ENCODE peak calls at places on chromosome 2, in four cellular contexts. B is neuronal stem cell, F is IMR-90, I is mesenchymal stem cell. X is an unnamed sample.

GRCh38 chr2:190409616-190410015 is 1.5 kb downstream of the MFSD6 start:
- DNase-seq in B (no peak), F (no peak), I (no peak), X (no peak)

GRCh38 chr2:161112885-161113284 is 47.3 kb upstream of the TANK start:
- DNase-seq in B (no peak), F (no peak), I (no peak), X (no peak)

GRCh38 chr2:161321944-161322343 is 13.7 kb downstream of the PSMD14 start:
- DNase-seq in B (no peak), F (no peak), I (no peak), X (no peak)

GRCh38 chr2:55014962-55015939 is 35.0 kb downstream of the RTN4 start:
- DNase-seq in B (no peak), F (peak), I (peak), X (no peak)

GRCh38 chr2:196354186-196354585 is 182.8 kb upstream of the STK17B start:
- DNase-seq in B (no peak), F (no peak), I (no peak), X (no peak)

GRCh38 chr2:86025229-86025820 is 80.4 kb downstream of the POLR1A start:
- DNase-seq in B (no peak), F (no peak), I (no peak), X (no peak)

GRCh38 chr2:160076935-160077334 is 14.5 kb upstream of the PLA2R1 start:
- DNase-seq in B (no peak), F (no peak), I (no peak), X (no peak)

GRCh38 chr2:64210816-64211215 is 66.6 kb upstream of the PELI1 start:
- DNase-seq in B (no peak), F (no peak), I (no peak), X (no peak)

GRCh38 chr2:117980783-117981676 is 32.8 kb downstream of the CCDC93 start:
- DNase-seq in B (no peak), F (peak), I (peak), X (no peak)

GRCh38 chr2:3535794-3536681 is 16.7 kb upstream of the ADI1 start:
- DNase-seq in B (no peak), F (peak), I (peak), X (no peak)
- H3K4me2 ChIP-seq in B (no peak), F (peak), I (peak), X (no peak)

GRCh38 chr2:57429821-57430220 is 616.8 kb upstream of the VRK2 start:
- DNase-seq in B (no peak), F (no peak), I (no peak), X (no peak)

GRCh38 chr2:57432528-57432927 is 614.1 kb upstream of the VRK2 start:
- DNase-seq in B (no peak), F (no peak), I (peak), X (no peak)

GRCh38 chr2:57437077-57437476 is 609.5 kb upstream of the VRK2 start:
- DNase-seq in B (no peak), F (no peak), I (no peak), X (no peak)

GRCh38 chr2:57434429-57434828 is 612.2 kb upstream of the VRK2 start:
- DNase-seq in B (no peak), F (no peak), I (no peak), X (no peak)

DNA sequence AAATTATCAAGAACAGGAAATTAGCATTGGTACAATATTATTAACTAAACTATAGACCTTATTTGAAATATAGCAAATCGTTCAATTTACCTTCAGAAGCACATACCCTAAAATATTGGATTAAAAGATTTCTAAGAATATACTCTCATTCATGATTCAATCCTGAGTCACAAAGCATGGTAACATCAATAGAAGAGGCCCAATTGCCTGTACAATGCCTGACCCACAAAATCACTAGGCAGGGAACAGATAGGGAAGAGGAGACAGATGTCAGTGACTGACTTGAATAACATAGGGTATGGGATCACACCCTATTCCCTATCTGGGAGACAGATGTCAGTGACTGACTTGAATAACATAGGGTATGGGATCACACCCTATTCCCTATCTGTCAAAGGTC is 611.7 kb upstream of the VRK2 start:
- DNase-seq in B (no peak), F (no peak), I (no peak), X (no peak)
- H2AFZ ChIP-seq in B (no peak), F (no peak), I (no peak), X (no peak)

GRCh38 chr2:120735750-120736170 is at the start of gene GLI2:
- DNase-seq in B (peak), F (peak), I (peak), X (peak)

GRCh38 chr2:120733238-120733942 is 2.3 kb upstream of the GLI2 start:
- DNase-seq in B (no peak), F (peak), I (peak), X (no peak)

GRCh38 chr2:120736955-120737801 is 1.5 kb downstream of the GLI2 start:
- DNase-seq in B (peak), F (peak), I (peak), X (peak)

GRCh38 chr2:120736202-120736954 is 710 bp downstream of the GLI2 start:
- DNase-seq in B (no peak), F (no peak), I (peak), X (peak)

GRCh38 chr2:120734930-120735611 is 597 bp upstream of the GLI2 start:
- DNase-seq in B (no peak), F (peak), I (peak), X (peak)
- H2BK5ac ChIP-seq in B (peak), F (peak), I (no peak), X (no peak)

DNA sequence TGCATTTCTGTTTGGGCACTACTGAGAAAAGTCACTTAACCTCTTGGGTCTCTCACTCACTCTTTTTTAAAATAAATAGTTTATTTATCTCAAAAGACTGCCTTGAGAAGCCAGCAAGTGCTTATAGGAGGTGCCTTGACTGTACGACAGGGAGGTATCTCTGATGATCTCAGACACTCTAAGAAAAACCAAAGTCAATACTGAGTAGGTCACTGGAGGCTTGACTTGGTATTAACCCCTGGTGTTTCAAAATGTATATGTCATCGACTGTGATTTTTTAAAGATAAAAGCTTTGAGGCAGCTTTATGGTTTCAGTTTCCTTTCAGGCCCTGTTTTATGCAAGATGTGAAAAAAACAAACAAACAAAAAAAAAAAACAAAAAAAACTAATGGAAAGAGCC is 33.7 kb downstream of the MREG start:
- DNase-seq in B (no peak), F (no peak), I (peak), X (no peak)
- H3K4me2 ChIP-seq in B (no peak), F (no peak), I (no peak), X (no peak)

DNA sequence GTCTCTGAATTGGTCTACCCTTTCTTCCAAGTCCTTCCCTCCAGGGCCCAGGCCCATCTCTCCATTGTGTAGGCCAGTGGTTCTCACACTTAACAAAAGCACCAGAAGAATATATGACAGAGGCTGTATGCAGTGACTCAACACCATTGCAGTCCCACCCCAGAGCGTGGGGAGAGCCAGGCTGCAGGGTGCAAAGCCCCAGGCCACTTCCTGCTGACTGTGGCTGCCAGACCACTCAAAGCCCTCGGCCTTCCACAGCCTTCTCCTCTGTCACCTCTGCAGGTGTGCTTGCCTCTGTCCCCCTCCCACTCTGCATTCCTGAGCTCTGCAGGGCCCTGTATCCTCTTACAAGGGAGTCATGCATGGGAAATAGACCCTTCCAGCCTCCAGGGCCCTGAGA is 40.4 kb upstream of the ARHGEF4 start:
- DNase-seq in B (no peak), F (no peak), I (no peak), X (peak)
- H2AFZ ChIP-seq in B (no peak), F (no peak), I (no peak), X (no peak)

GRCh38 chr2:105249891-105250290 is 8.3 kb downstream of the GPR45 start:
- DNase-seq in B (no peak), F (no peak), I (no peak), X (no peak)
- H2BK5ac ChIP-seq in B (no peak), F (no peak), I (peak), X (no peak)

DNA sequence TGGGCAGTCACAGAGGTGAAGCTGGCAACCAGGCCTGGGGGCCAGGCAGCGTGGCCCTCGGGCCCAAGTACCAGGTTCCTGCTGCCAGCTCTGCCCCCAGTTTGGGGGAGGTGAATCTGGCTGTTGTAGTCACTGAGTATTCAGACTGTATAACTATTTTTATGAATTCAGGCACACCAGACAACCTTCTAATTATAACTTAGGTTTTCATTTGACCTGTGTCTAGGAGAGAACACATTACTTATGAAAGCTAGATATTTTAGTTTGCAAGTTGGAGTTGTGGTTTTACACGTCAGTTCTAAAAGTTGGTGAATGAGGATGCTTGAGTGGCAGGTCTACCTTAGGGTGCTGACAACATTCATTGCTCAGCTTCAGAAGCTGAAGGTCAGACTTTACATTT is 71.7 kb downstream of the LIMS1 start:
- DNase-seq in B (no peak), F (no peak), I (no peak), X (no peak)
- H3K4me2 ChIP-seq in B (no peak), F (no peak), I (no peak), X (no peak)

GRCh38 chr2:241039416-241039815 is 41.0 kb downstream of the SNED1 start:
- DNase-seq in B (no peak), F (no peak), I (no peak), X (no peak)

GRCh38 chr2:241036964-241037421 is 38.6 kb downstream of the SNED1 start:
- DNase-seq in B (no peak), F (no peak), I (no peak), X (no peak)

GRCh38 chr2:241040081-241040803 is 41.8 kb downstream of the SNED1 start:
- DNase-seq in B (no peak), F (no peak), I (no peak), X (peak)

GRCh38 chr2:241037498-241037897 is 39.1 kb downstream of the SNED1 start:
- DNase-seq in B (no peak), F (no peak), I (no peak), X (no peak)

DNA sequence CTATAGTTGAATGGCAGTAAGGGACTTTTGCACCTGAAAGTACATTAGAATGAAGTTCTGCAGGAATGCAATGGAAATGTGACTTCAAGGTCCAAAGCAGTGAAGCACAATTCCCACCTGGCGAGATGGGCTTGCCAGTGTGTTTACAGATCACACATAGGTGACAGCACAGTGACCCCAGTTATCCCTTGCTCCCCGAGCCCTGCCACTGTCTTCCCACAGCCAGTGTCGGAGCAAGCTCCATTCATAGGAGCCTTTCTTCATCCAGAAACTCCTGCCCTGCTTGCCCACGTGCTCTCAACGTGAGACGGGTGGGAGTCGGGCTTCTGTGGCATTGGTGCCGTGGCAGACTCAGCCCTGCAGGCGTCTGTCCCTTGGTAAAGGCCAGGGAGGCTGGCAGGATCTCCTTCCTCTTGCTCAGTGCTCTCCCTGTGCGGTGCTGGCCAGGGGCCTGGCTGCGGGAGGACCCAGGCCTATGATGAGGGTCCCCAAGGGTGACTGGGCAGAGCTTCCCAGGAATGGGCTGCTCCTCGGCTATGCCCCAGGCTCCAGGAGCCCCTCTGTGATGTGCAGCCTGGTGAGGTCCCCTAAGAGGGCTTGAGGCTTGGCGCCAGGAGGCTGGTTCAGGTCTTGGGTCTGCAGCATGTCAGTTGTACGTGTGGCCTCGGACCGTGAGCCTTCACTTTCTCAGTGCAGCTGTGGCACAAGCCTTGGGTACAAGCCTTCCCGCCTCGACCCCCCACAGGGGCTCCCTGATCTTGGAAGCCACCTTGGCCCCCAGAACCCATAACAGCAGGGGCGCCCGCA is 40.2 kb downstream of the SNED1 start:
- DNase-seq in B (no peak), F (no peak), I (no peak), X (no peak)
- H2AFZ ChIP-seq in B (no peak), F (no peak), I (no peak), X (no peak)

DNA sequence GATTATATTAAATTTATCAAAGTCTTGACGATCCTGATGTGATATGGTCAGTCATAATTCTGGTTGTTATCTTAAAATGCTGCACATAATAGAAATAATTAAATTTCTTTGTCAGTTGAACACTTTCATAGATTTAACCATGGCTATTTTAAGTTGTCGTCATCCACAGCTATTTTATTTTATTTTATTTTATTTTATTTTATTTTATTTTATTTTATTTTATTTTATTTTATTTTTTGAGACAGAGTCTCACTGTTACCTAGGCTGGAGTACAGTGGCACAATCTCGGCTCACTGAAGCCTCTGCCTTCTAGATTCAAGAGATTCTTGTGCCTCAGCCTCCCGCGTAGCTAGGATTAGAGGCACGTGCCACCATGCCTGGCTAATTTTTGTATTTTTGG is 121.6 kb upstream of the MSH6 start:
- DNase-seq in B (no peak), F (no peak), I (no peak), X (no peak)
- H2BK5ac ChIP-seq in B (no peak), F (no peak), I (no peak), X (no peak)

X was measured in H9.